ENCODE peak calls at places on chromosomes 12 and 14, in six cellular contexts. V is ELR, C is EL, J is GM04504, L is ovary, K is mucosa of gallbladder. U is an unnamed sample.

GRCh38 chr14:67410313-67410712 is 1.7 kb downstream of the PLEK2 start:
- DNase-seq in V (no peak), C (no peak), J (no peak), L (no peak), K (peak; percentile 19), U (no peak)

GRCh38 chr14:61532818-61533217 is 162.5 kb upstream of the HIF1A start:
- DNase-seq in V (no peak), C (no peak), J (no peak), L (no peak), K (no peak), U (no peak)

GRCh38 chr12:98156697-98157096 is 358.7 kb upstream of the TMPO start:
- DNase-seq in V (no peak), C (no peak), J (no peak), L (no peak), K (no peak), U (no peak)

GRCh38 chr14:53126705-53127104 is 26.4 kb downstream of the DDHD1 start:
- DNase-seq in V (no peak), C (no peak), J (no peak), L (no peak), K (no peak), U (no peak)

GRCh38 chr14:64598404-64598803 is 48.6 kb downstream of the PPP1R36 start:
- DNase-seq in V (no peak), C (no peak), J (no peak), L (no peak), K (no peak), U (no peak)

GRCh38 chr12:107337354-107338095 is 244.2 kb upstream of the CRY1 start:
- DNase-seq in V (peak; percentile 92), C (peak; percentile 31), J (no peak), L (no peak), K (no peak), U (no peak)

GRCh38 chr14:99745307-99745951 is 47.8 kb upstream of the EML1 start:
- DNase-seq in V (peak; percentile 87), C (peak; percentile 85), J (no peak), L (no peak), K (no peak), U (no peak)

GRCh38 chr14:77961853-77962580 is 162.1 kb downstream of the ADCK1 start:
- DNase-seq in V (no peak), C (no peak), J (no peak), L (no peak), K (no peak), U (no peak)

GRCh38 chr12:123062682-123063426 is 82.4 kb downstream of the ARL6IP4 start:
- DNase-seq in V (peak; percentile 94), C (peak; percentile 89), J (peak; percentile 60), L (no peak), K (peak; percentile 51), U (no peak)

GRCh38 chr12:77299910-77300772 is 234.8 kb upstream of the E2F7 start:
- DNase-seq in V (peak; percentile 88), C (peak; percentile 72), J (peak; percentile 24), L (no peak), K (no peak), U (peak; percentile 47)

GRCh38 chr14:80930836-80931389 is 10.6 kb downstream of the CEP128 start:
- DNase-seq in V (peak; percentile 88), C (peak; percentile 86), J (peak; percentile 80), L (no peak), K (no peak), U (peak; percentile 29)